ENCODE peak calls at places on chromosomes 5 and 9, in nine cellular contexts. Y, Z, D, C, U, F, I, Q and L are unnamed samples.

GRCh38 chr5:129460121-129460950 is at the start of gene ADAMTS19:
- DNase-seq in F (peak), Y (peak), D (no peak), Z (no peak), C (peak), U (no peak), I (peak), Q (no peak), L (no peak)

GRCh38 chr5:176319827-176320554 is 41.6 kb downstream of the KIAA1191 start:
- DNase-seq in Y (no peak), C (no peak), F (no peak), Z (no peak), I (no peak), Q (no peak), D (no peak), U (no peak), L (no peak)

GRCh38 chr5:170720179-170720578 is 63.3 kb upstream of the GABRP start:
- DNase-seq in Z (no peak), D (no peak), F (no peak), Q (no peak), I (no peak), C (no peak), U (no peak), Y (no peak), L (no peak)

GRCh38 chr5:105508519-105508918 is 1945.9 kb upstream of the NUDT12 start:
- DNase-seq in U (no peak), C (no peak), I (no peak), F (no peak), Y (no peak), Q (no peak), D (no peak), Z (no peak), L (no peak)

GRCh38 chr5:76209297-76209696 is 126.1 kb downstream of the SV2C start:
- DNase-seq in Z (no peak), F (no peak), D (no peak), C (no peak), I (no peak), Q (no peak), U (no peak), Y (no peak), L (no peak)

GRCh38 chr9:114271556-114272510 is 51.1 kb upstream of the ORM1 start:
- DNase-seq in I (peak), Q (peak), Z (peak), F (no peak), C (no peak), Y (peak), D (no peak), U (no peak), L (no peak)

GRCh38 chr5:59286510-59286909 is 607.0 kb downstream of the PDE4D start:
- DNase-seq in I (no peak), C (no peak), Q (no peak), F (no peak), Y (no peak), U (no peak), Z (no peak), D (no peak), L (no peak)

GRCh38 chr9:136147890-136148714 is 29.4 kb upstream of the TMEM250 start:
- DNase-seq in C (no peak), Y (no peak), D (no peak), U (no peak), F (no peak), I (no peak), Q (no peak), Z (no peak), L (no peak)

GRCh38 chr5:61631438-61631941 is 299.4 kb downstream of the ZSWIM6 start:
- DNase-seq in F (no peak), U (no peak), D (no peak), I (no peak), Q (peak), Y (peak), C (no peak), Z (peak), L (no peak)

GRCh38 chr5:66174338-66174737 is 30.2 kb downstream of the SREK1 start:
- DNase-seq in Z (no peak), C (no peak), Q (no peak), I (no peak), U (no peak), D (no peak), Y (no peak), F (no peak), L (no peak)

GRCh38 chr5:35180046-35180445 is 50.2 kb downstream of the PRLR start:
- DNase-seq in Z (no peak), Q (no peak), Y (no peak), D (no peak), F (no peak), U (no peak), C (no peak), I (no peak), L (no peak)

DNA sequence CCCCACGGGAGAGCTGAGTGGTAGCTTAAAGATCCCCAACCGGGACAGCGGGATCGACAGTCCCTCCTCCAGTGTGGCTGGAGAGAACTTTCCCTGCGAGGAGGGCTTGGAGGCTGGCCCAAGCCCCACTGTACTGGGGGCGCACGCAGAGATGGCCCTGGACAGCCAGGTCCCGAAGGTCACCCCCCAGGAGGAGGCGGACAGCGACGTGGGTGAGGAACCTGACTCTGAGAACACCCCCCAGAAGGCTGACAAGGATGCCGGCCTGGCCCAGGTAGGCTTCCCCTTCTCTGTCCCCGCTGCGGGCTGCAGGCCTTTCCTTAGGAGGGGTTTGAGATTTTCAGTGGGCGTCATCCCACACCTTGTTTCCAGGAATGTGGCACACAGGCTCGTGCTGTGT is 29.1 kb downstream of the FGD3 start:
- DNase-seq in Z (no peak), F (no peak), Q (no peak), I (no peak), U (no peak), D (no peak), C (no peak), Y (no peak), L (no peak)
- H3K27ac ChIP-seq in Z (no peak), F (no peak), Q (no peak), I (no peak), U (no peak), D (no peak), C (no peak), Y (no peak), L (no peak)

GRCh38 chr5:154446183-154447073 is 631 bp downstream of the SAP30L start:
- DNase-seq in Z (peak), D (peak), F (peak), I (peak), C (peak), Y (peak), Q (peak), U (no peak), L (peak)
- H3K27ac ChIP-seq in Z (peak), D (peak), F (peak), I (peak), C (peak), Y (peak), Q (peak), U (peak), L (peak)

GRCh38 chr9:95058121-95058785 is 259.3 kb downstream of the FANCC start:
- DNase-seq in F (no peak), D (no peak), Q (no peak), C (no peak), U (no peak), Y (no peak), I (no peak), Z (no peak), L (no peak)
- H3K27ac ChIP-seq in F (peak), D (peak), Q (peak), C (no peak), U (no peak), Y (peak), I (peak), Z (peak), L (peak)

DNA sequence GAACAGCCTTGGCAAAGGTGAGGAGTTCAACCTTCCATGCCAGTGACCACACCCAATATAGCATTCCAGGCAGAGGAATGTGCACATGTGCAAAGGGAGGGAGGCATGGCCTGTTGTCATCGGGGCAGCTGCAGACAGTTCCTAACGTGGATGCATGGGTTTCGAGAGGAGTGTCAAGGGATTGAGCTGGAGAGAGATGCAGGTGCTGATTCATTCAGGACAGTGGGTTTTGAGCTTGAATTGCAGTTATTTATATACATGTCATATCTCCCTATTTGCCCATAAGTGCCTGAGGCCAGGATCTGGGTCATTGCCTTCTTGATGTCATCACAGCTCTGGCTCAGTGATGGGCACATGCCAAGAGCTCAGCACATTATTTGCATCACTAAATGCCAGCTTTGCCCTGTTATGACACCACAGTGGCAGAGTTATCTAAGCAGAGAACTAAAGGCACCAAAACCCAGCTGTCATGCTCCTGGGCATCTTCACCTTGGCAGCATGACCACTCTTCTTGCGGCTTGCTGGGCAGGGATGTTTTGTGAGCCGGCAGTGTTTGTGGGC is 278.0 kb downstream of the NTRK2 start:
- DNase-seq in C (peak), Q (no peak), U (no peak), I (no peak), F (no peak), Y (peak), Z (no peak), D (no peak), L (no peak)
- H3K27ac ChIP-seq in C (peak), Q (no peak), U (no peak), I (no peak), F (no peak), Y (no peak), Z (no peak), D (no peak), L (no peak)